ENCODE peak calls at places on chromosomes 2 and 18, in ten cellular contexts. R is transverse colon, L is GM12878, Z is choroid plexus epithelial cell, G is mesothelial cell of epicardium, J is neural progenitor cell, U is bronchial epithelial cell, P is astrocyte of the cerebellum, Q is BJ, E is fibroblast of mammary gland. H is an unnamed sample.
A peak's percentile ranks its signal among the peaks of the same experiment; 100 is the strongest.

GRCh38 chr2:46839045-46839444 is 76.6 kb downstream of the MCFD2 start:
- DNase-seq in R (no peak), Q (no peak), L (no peak), Z (no peak), P (no peak), J (no peak), E (no peak), U (no peak), G (no peak), H (no peak)

GRCh38 chr18:60668583-60668982 is 296.0 kb upstream of the MC4R start:
- DNase-seq in Q (no peak), U (no peak), L (no peak), G (no peak), E (no peak), Z (peak; percentile 5), P (no peak), R (no peak), J (no peak), H (no peak)

GRCh38 chr2:24105816-24106215 is 17.3 kb downstream of the PFN4 start:
- DNase-seq in Z (peak; percentile 7), E (peak; percentile 29), U (peak; percentile 50), R (no peak), G (no peak), Q (no peak), J (no peak), P (no peak), L (no peak), H (no peak)

GRCh38 chr2:46915281-46915810 is at the start of gene MCFD2:
- DNase-seq in E (peak; percentile 21), P (no peak), U (no peak), Z (peak; percentile 23), G (no peak), J (no peak), Q (no peak), L (no peak), R (peak; percentile 33), H (no peak)

GRCh38 chr2:163347982-163348842 is 387.6 kb downstream of the FIGN start:
- DNase-seq in U (peak; percentile 48), Z (peak; percentile 96), P (peak; percentile 38), L (no peak), J (peak; percentile 91), Q (peak; percentile 51), G (peak; percentile 49), E (peak; percentile 71), R (peak; percentile 48), H (peak; percentile 92)

GRCh38 chr2:168234407-168235085 is 12.8 kb downstream of the STK39 start:
- DNase-seq in P (no peak), R (no peak), U (no peak), Z (no peak), G (no peak), Q (no peak), J (no peak), E (no peak), L (no peak), H (no peak)

GRCh38 chr18:8496186-8496585 is 113.1 kb upstream of the RAB12 start:
- DNase-seq in R (no peak), U (no peak), L (no peak), P (peak; percentile 50), G (no peak), Q (no peak), E (no peak), J (peak; percentile 17), Z (peak; percentile 54), H (no peak)

GRCh38 chr2:182050333-182050855 is 64.7 kb downstream of the PPP1R1C start:
- DNase-seq in Z (no peak), Q (no peak), G (no peak), U (no peak), R (no peak), L (no peak), J (no peak), E (no peak), P (no peak), H (no peak)

GRCh38 chr2:101961287-101962242 is 30.2 kb upstream of the IL1R2 start:
- DNase-seq in E (peak; percentile 100), P (peak; percentile 100), J (no peak), L (no peak), R (peak; percentile 68), Q (peak; percentile 76), G (no peak), U (no peak), Z (peak; percentile 100), H (peak; percentile 73)

GRCh38 chr2:108396845-108397244 is 19.1 kb downstream of the SULT1C4 start:
- DNase-seq in Q (no peak), U (no peak), L (no peak), J (peak; percentile 13), G (no peak), E (peak; percentile 52), R (no peak), Z (peak; percentile 71), P (no peak), H (no peak)

GRCh38 chr2:119657486-119658145 is 21.4 kb upstream of the TMEM177 start:
- DNase-seq in P (no peak), G (no peak), U (no peak), L (no peak), E (no peak), R (no peak), Z (peak; percentile 36), J (no peak), Q (no peak), H (no peak)

GRCh38 chr2:170587117-170587516 is 128.0 kb upstream of the SP5 start:
- DNase-seq in Z (no peak), P (no peak), Q (no peak), G (no peak), R (no peak), U (no peak), L (no peak), J (no peak), E (no peak), H (no peak)

GRCh38 chr2:130848518-130849210 is 11.9 kb downstream of the ARHGEF4 start:
- DNase-seq in U (no peak), G (no peak), J (no peak), Q (no peak), P (no peak), E (no peak), L (no peak), R (no peak), Z (no peak), H (no peak)

GRCh38 chr2:190470256-190470826 is 62.2 kb downstream of the MFSD6 start:
- DNase-seq in P (no peak), G (no peak), R (no peak), U (no peak), Z (no peak), L (no peak), J (no peak), E (no peak), Q (no peak), H (no peak)

GRCh38 chr2:74474899-74475298 is 2.4 kb upstream of the MRPL53 start:
- DNase-seq in E (no peak), L (no peak), R (no peak), P (no peak), J (peak; percentile 32), Q (no peak), U (no peak), G (no peak), Z (no peak), H (no peak)
- TF ChIP-seq CTCF in E (peak; percentile 33), L (peak; percentile 35), R (no peak), P (peak; percentile 17), J (peak; percentile 48), Q (peak; percentile 17), U (peak; percentile 44), G (no peak), Z (peak; percentile 56), H (peak; percentile 27)

GRCh38 chr2:30675758-30676157 is 131.5 kb downstream of the CAPN13 start:
- DNase-seq in G (no peak), E (peak; percentile 59), J (no peak), P (no peak), U (no peak), Q (no peak), L (no peak), R (no peak), Z (no peak), H (peak; percentile 21)

GRCh38 chr2:30666307-30666874 is 140.9 kb downstream of the CAPN13 start:
- DNase-seq in Q (peak; percentile 94), U (peak; percentile 100), Z (peak; percentile 94), P (peak; percentile 72), G (no peak), R (no peak), J (no peak), L (peak; percentile 32), E (peak; percentile 99), H (peak; percentile 46)

GRCh38 chr2:30665761-30666306 is 141.4 kb downstream of the CAPN13 start:
- DNase-seq in L (no peak), U (no peak), R (no peak), E (no peak), J (no peak), G (no peak), P (no peak), Z (no peak), Q (no peak), H (peak; percentile 64)

GRCh38 chr2:30673127-30673526 is 134.1 kb downstream of the CAPN13 start:
- DNase-seq in J (no peak), P (no peak), E (no peak), Q (no peak), R (no peak), Z (no peak), G (no peak), U (no peak), L (no peak), H (no peak)

DNA sequence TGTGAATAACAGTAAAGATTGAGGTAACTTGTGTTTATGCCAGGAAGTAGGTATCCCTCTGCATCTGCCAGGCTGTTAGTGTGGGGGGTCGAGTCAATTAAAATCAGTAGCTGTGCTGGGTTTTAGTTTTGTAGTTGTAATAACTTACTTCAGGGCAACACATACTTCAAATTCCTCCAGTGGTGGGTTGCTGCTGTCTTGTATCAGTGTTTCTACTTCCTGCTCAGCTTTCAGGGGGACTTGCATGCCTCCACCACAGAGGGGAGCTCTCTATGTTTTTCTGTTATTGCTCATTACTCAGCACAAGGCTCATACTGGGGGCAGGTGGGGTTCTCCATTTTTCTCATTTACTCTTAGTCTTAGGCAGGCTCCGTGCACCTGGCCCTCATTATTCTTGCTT is 136.8 kb downstream of the CAPN13 start:
- DNase-seq in J (no peak), G (no peak), Q (no peak), Z (no peak), R (no peak), L (no peak), E (no peak), U (no peak), P (no peak), H (no peak)
- TF ChIP-seq CTCF in J (no peak), G (no peak), Q (no peak), Z (peak; percentile 23), R (no peak), L (no peak), E (no peak), U (no peak), P (no peak), H (no peak)

GRCh38 chr2:69159988-69160387 is 147.0 kb downstream of the ANTXR1 start:
- DNase-seq in U (peak; percentile 70), Z (no peak), G (no peak), R (peak; percentile 49), J (peak; percentile 14), Q (no peak), L (no peak), P (no peak), E (peak; percentile 13), H (no peak)
- TF ChIP-seq CTCF in U (peak; percentile 63), Z (no peak), G (no peak), R (no peak), J (no peak), Q (no peak), L (peak; percentile 5), P (no peak), E (no peak), H (no peak)

DNA sequence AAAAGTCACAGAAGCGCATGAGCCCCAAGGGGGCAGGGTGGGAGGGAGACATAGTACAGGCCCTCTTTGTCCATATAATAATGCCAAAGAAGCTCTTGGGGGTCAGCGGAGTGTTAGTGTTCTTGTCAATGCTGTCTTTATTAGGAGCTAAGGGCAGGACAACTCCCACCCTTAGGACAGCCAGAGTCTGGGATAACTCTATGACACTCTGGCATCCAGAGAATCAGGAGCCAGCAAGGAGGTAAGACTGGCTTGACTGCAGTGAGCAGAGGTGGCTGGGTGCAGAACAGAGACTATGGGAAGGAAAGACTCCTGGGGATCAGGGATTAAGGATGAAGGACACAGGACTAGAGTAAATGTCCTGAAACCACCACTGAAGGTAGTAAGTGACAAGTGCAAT is 19.0 kb upstream of the HNMT start:
- DNase-seq in G (no peak), R (no peak), L (no peak), J (no peak), U (no peak), Z (no peak), Q (no peak), E (no peak), P (no peak), H (no peak)
- TF ChIP-seq CTCF in G (no peak), R (no peak), L (no peak), J (no peak), U (no peak), Z (no peak), Q (no peak), E (no peak), P (no peak), H (no peak)

H was measured in osteocyte.